ENCODE peak calls at places on chromosomes 13 and 19, in four cellular contexts. G is SK-N-SH, B is HepG2, Q is GM12878. R is an unnamed sample.
A peak's percentile ranks its signal among the peaks of the same experiment; 100 is the strongest.

GRCh38 chr19:42206871-42207755 is 10.4 kb downstream of the DEDD2 start:
- DNase-seq in B (no peak), G (no peak), Q (no peak), R (no peak)

GRCh38 chr19:50817941-50818858 is 5.4 kb downstream of the KLK1 start:
- DNase-seq in Q (peak; percentile 63), G (peak; percentile 95), B (no peak), R (peak; percentile 99)

GRCh38 chr19:35095667-35096368 is 19.8 kb upstream of the FXYD3 start:
- DNase-seq in G (no peak), B (no peak), Q (no peak), R (no peak)

GRCh38 chr13:33487575-33488243 is 202.2 kb upstream of the STARD13 start:
- DNase-seq in Q (peak; percentile 27), G (no peak), B (peak; percentile 10), R (no peak)

GRCh38 chr19:3976495-3977241 is 5.8 kb upstream of the DAPK3 start:
- DNase-seq in Q (no peak), G (peak; percentile 19), B (no peak), R (peak; percentile 48)

GRCh38 chr19:20968092-20968491 is 45.0 kb downstream of the ZNF85 start:
- DNase-seq in B (no peak), Q (no peak), G (no peak), R (no peak)

GRCh38 chr13:37602743-37603381 is 4.3 kb upstream of the POSTN start:
- DNase-seq in G (peak; percentile 3), Q (no peak), B (peak; percentile 5), R (no peak)

GRCh38 chr13:100210966-100211710 is 122.2 kb downstream of the PCCA start:
- DNase-seq in B (no peak), Q (no peak), G (no peak), R (no peak)

GRCh38 chr19:46605356-46605821 is 4.3 kb downstream of the CALM3 start:
- DNase-seq in B (no peak), Q (no peak), G (peak; percentile 17), R (no peak)

GRCh38 chr19:15390814-15391213 is 11.2 kb upstream of the AKAP8 start:
- DNase-seq in Q (no peak), G (no peak), B (no peak), R (no peak)
- TF ChIP-seq TCF12 in Q (no peak), G (no peak), B (no peak), R (no peak)

DNA sequence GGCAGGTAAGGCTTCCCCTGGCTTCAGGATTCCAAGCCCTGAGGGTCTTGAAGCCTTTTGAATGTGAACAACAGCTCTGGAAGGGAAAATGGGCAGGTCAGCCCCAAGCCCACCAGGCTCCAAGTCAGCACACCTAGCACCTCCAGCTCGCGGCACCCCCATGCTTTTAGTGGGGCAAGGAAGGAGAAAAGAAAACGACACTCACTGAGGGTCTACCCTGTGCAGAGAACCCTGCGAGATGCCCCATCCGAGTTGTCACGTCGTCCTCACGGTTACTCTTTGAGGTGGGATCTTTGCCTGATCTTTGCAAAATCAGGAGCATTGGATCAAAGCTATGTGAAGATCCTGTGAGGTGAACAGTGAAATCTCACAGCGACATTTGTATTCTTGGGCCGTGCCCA is 5.7 kb upstream of the F10 start:
- DNase-seq in B (no peak), Q (no peak), G (peak; percentile 9), R (peak; percentile 23)
- TF ChIP-seq TCF12 in B (no peak), Q (no peak), G (no peak), R (no peak)

DNA sequence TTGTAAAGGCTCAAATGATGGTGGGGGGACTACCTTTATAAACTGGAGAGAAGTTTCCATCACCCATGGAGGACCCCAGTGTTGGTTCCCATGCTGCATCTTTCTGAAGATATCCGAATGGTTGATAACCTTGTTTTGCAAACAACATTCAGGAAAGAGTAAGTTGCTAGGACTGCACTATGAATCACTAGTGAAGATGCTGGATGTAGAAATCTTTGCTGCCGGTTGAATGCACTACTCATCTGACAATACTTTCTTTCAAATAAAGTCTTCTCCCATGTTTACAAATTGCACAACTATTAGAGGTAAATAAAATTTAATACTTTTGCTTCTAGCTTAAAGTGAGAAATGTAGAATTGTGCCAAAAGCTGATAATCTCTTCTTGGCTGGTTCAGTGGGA is 198.4 kb upstream of the SLITRK6 start:
- DNase-seq in Q (no peak), B (no peak), G (no peak), R (no peak)
- TF ChIP-seq TCF12 in Q (no peak), B (no peak), G (no peak), R (no peak)

GRCh38 chr19:18951721-18952281 is 10.8 kb upstream of the HOMER3 start:
- DNase-seq in Q (no peak), B (no peak), G (no peak), R (no peak)
- TF ChIP-seq TCF12 in Q (no peak), B (no peak), G (no peak), R (no peak)

DNA sequence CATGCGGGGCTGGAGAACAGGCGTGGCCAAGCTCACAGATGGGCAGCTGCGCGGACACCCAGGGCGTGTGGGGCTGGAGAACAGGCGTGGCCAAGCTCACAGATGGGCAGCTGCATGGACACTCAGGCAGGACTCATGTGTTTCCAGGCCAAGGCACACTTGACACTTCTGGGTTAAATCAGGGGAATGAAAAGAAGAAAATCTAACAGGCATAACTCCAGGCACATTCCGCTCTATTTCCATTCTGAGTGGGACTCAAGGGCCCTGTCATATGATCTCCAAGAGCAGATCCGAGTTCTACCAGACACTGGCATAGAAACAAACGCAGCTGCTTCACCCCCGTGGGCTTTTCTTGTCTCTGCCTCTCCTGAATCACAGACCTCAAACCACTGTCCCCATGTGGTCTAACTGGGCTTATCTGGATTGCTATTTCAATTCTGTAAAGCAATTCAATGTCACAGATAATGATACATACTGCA is 17.4 kb upstream of the C13orf46 start:
- DNase-seq in Q (no peak), B (no peak), G (peak; percentile 80), R (no peak)
- TF ChIP-seq TCF12 in Q (no peak), B (no peak), G (no peak), R (no peak)

DNA sequence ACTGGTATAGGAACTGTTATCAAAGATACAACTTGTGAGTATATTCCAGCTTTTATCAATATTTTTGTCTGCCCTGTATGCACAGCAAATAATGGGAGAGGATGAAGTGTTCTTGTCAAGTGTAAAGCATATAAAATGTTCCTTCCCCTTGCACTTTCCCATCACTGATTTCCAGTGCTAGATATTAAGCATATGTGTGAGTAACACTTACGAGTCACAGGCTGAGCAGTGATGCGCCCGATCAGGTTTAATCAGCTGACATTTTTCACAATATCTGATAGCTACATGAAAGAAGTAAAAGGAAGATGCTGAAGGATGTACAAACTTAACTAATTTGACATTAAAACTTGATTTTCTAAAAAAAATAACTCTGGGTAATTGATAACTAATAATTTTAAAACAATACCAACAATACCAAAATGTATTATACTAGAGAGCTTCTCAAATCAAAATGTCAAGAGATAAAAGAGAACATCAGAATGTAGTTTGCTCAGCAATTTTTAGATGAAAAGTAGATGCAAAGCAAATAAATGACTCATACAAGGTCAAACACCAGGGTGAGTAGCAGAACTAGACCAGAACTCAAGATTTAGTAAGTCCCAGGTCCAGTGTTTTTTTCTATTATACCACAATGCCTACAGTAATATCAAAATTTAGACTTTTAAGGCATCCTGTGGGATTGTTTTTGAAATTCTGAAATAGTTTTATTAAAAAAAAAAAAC is 56.4 kb downstream of the ZDHHC20 start:
- DNase-seq in Q (no peak), G (no peak), B (peak; percentile 67), R (no peak)
- TF ChIP-seq TCF12 in Q (no peak), G (peak; percentile 10), B (no peak), R (no peak)

DNA sequence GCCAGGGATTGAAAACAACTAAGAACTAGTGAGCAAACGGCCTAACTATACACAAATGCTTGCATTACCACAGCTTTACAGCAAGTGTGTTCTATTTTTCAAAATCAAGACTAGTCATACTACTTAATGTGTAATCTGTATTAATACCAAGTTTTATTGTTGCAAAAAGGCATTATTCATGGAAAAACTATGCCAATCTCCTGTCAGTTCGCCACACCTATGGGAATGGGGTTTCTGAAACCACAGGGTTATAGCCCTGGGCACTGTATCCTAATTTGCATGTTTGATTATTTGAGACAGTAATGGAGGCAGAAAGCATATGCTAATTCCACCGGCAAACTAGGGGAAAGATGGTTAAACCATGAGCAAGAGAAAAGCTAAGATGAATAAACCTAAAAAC is 14.3 kb downstream of the GAS6 start:
- DNase-seq in G (no peak), B (no peak), Q (no peak), R (no peak)
- TF ChIP-seq TCF12 in G (no peak), B (no peak), Q (no peak), R (no peak)

GRCh38 chr13:27264648-27265047 is 6.0 kb upstream of the RASL11A start:
- DNase-seq in B (no peak), Q (no peak), G (no peak), R (no peak)

GRCh38 chr13:27269114-27269665 is 1.4 kb upstream of the RASL11A start:
- DNase-seq in G (no peak), Q (no peak), B (no peak), R (no peak)

GRCh38 chr13:27263438-27263837 is 7.2 kb upstream of the RASL11A start:
- DNase-seq in Q (no peak), G (peak; percentile 77), B (no peak), R (no peak)

GRCh38 chr13:27264181-27264580 is 6.4 kb upstream of the RASL11A start:
- DNase-seq in G (peak; percentile 30), Q (no peak), B (no peak), R (no peak)

GRCh38 chr13:27266937-27267336 is 3.7 kb upstream of the RASL11A start:
- DNase-seq in G (no peak), Q (no peak), B (no peak), R (no peak)
- TF ChIP-seq TCF12 in G (no peak), Q (no peak), B (no peak), R (no peak)

GRCh38 chr13:39623466-39623865 is 20.5 kb upstream of the LHFPL6 start:
- DNase-seq in B (no peak), G (no peak), Q (no peak), R (no peak)
- TF ChIP-seq TCF12 in B (no peak), G (no peak), Q (no peak), R (no peak)

GRCh38 chr19:29961311-29961710 is 19.3 kb downstream of the URI1 start:
- DNase-seq in G (no peak), Q (no peak), B (no peak), R (no peak)
- TF ChIP-seq TCF12 in G (no peak), Q (no peak), B (no peak), R (no peak)

R was measured in H1.